ENCODE peak calls at places on chromosomes 16 and 17, in eight cellular contexts. W is lower leg skin, Q is stomach, D is thyroid gland, H is ovary, A is tibial nerve, V is H54, P is sigmoid colon. J is an unnamed sample.

GRCh38 chr16:86517652-86518258 is 7.4 kb downstream of the FOXF1 start:
- DNase-seq in W (peak; percentile 90), Q (peak; percentile 46), D (peak; percentile 32), H (no peak), A (peak; percentile 49), V (peak; percentile 87), P (peak; percentile 96), J (peak; percentile 79)

GRCh38 chr17:18190629-18191028 is 7.0 kb downstream of the ALKBH5 start:
- DNase-seq in W (no peak), Q (no peak), D (no peak), H (no peak), A (no peak), V (no peak), P (no peak), J (no peak)

GRCh38 chr16:2520784-2521577 is 810 bp downstream of the AMDHD2 start:
- DNase-seq in W (peak; percentile 91), Q (peak; percentile 50), D (peak; percentile 19), H (peak; percentile 52), A (no peak), V (no peak), P (peak; percentile 74), J (peak; percentile 64)

GRCh38 chr17:27609606-27610303 is 21.2 kb upstream of the LGALS9 start:
- DNase-seq in W (no peak), Q (peak; percentile 74), D (no peak), H (no peak), A (no peak), V (peak; percentile 42), P (no peak), J (peak; percentile 60)

GRCh38 chr17:14693382-14693781 is 392.5 kb downstream of the HS3ST3B1 start:
- DNase-seq in W (no peak), Q (no peak), D (no peak), H (no peak), A (no peak), V (no peak), P (no peak), J (peak; percentile 95)

GRCh38 chr17:27471321-27472269 is 15.3 kb downstream of the KSR1 start:
- DNase-seq in W (no peak), Q (no peak), D (no peak), H (no peak), A (no peak), V (no peak), P (no peak), J (no peak)

GRCh38 chr17:69269174-69269998 is 40.8 kb upstream of the ABCA10 start:
- DNase-seq in W (no peak), Q (no peak), D (no peak), H (no peak), A (no peak), V (no peak), P (no peak), J (no peak)

GRCh38 chr16:84582958-84583516 is 34.8 kb downstream of the COTL1 start:
- DNase-seq in W (no peak), Q (no peak), D (peak; percentile 60), H (no peak), A (no peak), V (peak; percentile 67), P (no peak), J (no peak)

GRCh38 chr16:17211797-17212196 is 259.0 kb downstream of the XYLT1 start:
- DNase-seq in W (no peak), Q (no peak), D (no peak), H (no peak), A (no peak), V (no peak), P (no peak), J (peak; percentile 50)

GRCh38 chr17:30600062-30600829 is 123.0 kb downstream of the GOSR1 start:
- DNase-seq in W (peak; percentile 95), Q (peak; percentile 85), D (peak; percentile 87), H (peak; percentile 70), A (peak; percentile 51), V (peak; percentile 65), P (peak; percentile 88), J (peak; percentile 94)

GRCh38 chr17:48030531-48030930 is 7.1 kb downstream of the COPZ2 start:
- DNase-seq in W (no peak), Q (no peak), D (no peak), H (no peak), A (no peak), V (no peak), P (no peak), J (no peak)

GRCh38 chr17:41503202-41503601 is 2.2 kb downstream of the KRT13 start:
- DNase-seq in W (no peak), Q (no peak), D (no peak), H (no peak), A (no peak), V (no peak), P (no peak), J (no peak)

GRCh38 chr17:44033841-44034408 is 19.2 kb upstream of the TMEM101 start:
- DNase-seq in W (no peak), Q (no peak), D (peak; percentile 39), H (no peak), A (no peak), V (no peak), P (no peak), J (no peak)
- TF ChIP-seq POLR2A in W (no peak), Q (no peak), D (no peak), H (no peak), A (no peak), V (no peak), P (no peak), J (no peak)

DNA sequence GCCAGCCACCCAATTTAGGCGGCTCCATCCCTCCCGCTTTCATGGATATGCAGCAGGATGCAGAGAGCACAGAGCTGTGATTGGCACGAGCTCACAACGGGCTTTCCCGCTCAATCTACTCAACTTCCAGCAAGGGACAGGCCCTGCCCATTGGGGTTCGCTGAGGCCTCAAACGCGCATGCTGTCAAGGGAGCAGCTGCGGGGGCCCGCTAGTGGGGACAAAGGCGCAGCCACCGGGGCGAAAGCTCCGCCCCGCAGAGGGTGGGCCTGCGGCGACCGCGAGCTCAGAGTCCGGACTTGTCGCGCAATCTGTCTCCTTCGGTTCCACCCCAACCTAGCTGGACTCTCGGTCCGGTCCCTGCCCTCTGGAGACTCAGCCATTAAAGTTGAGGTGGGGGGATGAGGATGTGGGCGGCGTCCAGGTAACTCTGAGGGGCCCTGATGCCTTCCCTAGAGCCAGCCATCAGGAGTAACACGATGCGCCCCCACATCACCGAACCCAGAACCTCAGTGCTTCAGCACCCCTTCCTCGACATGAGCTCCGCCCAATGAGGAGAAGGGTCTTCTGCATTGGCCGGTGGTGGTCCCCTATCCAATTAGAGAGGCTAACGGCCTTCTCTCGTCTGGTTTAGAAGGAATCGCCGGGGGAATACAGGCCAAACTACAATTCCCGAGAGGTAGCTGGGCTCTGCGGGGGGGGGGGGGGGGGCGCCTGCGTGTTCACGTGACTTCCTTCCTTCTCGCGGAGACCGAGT is 489 bp upstream of the NFATC3 start:
- DNase-seq in W (peak; percentile 97), Q (peak; percentile 82), D (peak; percentile 86), H (peak; percentile 87), A (peak; percentile 77), V (no peak), P (peak; percentile 95), J (peak; percentile 98)
- TF ChIP-seq POLR2A in W (peak; percentile 25), Q (no peak), D (no peak), H (peak; percentile 44), A (peak; percentile 55), V (no peak), P (peak; percentile 51), J (peak; percentile 86)

DNA sequence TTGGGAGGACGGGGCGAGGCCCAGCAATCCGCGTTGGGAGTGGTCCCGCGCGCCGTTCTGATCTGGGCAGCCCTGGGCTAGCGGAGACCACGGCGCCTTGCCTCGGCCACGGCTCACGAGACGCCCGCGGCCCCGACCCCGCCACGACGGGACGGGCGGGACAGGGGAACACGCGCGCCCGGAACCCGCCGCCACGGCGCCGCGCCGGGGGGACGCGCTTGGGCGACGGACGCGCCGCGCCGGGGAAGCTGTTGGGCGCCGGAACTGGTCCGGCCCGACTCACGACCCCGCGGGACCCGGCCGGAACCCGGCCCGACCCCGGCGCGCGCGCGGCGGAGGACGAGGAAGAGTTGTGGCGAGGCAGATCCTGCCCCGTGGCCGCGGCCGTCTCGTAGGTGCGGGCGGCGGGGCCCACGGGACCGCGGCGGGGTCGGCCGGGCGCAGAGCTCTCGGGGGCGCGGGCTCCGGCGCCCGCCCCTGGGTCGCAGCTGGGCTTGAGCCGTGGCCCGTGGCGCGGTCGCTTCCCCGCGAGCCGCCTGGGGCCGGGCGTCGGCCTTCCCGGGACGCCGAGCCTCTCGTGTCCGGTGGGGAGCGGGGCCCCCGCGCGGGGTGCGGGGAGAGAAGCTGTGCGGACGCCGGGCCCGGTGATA is at the start of gene ACSF3:
- DNase-seq in W (peak; percentile 90), Q (peak; percentile 72), D (peak; percentile 57), H (peak; percentile 68), A (peak; percentile 36), V (peak; percentile 89), P (peak; percentile 76), J (peak; percentile 79)
- TF ChIP-seq POLR2A in W (no peak), Q (no peak), D (no peak), H (no peak), A (peak; percentile 25), V (peak; percentile 52), P (no peak), J (peak; percentile 45)

GRCh38 chr17:62091804-62092203 is 26.7 kb upstream of the MED13 start:
- DNase-seq in W (no peak), Q (no peak), D (no peak), H (no peak), A (no peak), V (no peak), P (no peak), J (no peak)

GRCh38 chr17:62090868-62091267 is 25.8 kb upstream of the MED13 start:
- DNase-seq in W (no peak), Q (no peak), D (no peak), H (no peak), A (no peak), V (no peak), P (no peak), J (no peak)

GRCh38 chr17:62092784-62093183 is 27.7 kb upstream of the MED13 start:
- DNase-seq in W (no peak), Q (no peak), D (no peak), H (no peak), A (no peak), V (no peak), P (no peak), J (no peak)

GRCh38 chr17:62094175-62094574 is 29.1 kb upstream of the MED13 start:
- DNase-seq in W (peak; percentile 25), Q (no peak), D (no peak), H (no peak), A (no peak), V (no peak), P (no peak), J (no peak)

DNA sequence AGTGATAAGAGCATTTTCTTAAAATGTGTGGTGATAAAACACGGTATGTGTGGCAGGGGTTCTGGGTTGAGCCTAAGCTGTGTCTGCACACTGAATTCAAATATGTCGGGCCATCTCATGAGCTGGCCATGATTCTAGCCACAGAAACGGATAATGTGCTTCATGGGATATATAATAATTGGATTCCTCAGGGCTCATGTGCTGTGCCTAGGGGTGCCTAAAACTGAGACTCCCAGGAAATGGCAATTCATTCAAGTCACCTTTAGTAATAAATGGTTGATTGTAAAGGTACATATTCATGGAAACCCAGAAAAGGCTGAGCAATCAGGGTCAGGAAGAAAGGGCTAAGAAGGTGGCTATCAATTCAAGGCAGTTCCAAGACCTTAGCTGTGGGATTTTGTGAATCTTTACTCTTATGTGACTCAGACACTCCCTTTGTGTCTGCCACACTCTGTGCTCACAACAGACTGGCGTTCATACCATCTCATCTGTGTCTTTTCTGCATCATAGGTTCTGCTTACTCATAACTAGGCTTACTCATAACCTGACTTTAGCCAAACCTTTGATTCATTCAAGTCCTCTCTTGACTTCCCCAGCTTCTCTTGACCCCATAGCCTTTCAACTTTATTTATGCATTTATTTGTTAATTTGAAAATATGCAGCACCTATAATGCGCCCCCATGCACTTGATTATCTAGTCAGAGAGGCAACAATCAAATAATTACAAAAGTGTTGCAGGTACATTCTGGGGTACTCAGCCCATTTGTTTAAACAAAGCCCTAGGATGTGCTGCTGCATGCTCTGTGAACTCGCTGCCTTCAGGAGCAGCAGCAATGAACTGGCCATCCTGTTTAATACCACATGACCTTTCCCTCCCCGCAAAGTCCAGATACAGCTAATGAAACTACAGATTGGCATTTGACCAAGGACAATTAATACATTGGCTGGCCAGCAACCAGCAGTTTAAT is 28.4 kb upstream of the MED13 start:
- DNase-seq in W (peak; percentile 15), Q (no peak), D (no peak), H (no peak), A (no peak), V (peak; percentile 86), P (no peak), J (peak; percentile 4)
- TF ChIP-seq POLR2A in W (no peak), Q (no peak), D (no peak), H (no peak), A (no peak), V (no peak), P (no peak), J (no peak)

J was measured in NB4.